ENCODE peak calls at places on chromosomes 16 and 17, in seven cellular contexts. F is AG09319, C is ascending aorta, B is fibroblast of lung, Z is DMS153, H is iPS-NIHi11, S is kidney epithelial cell. X is an unnamed sample.

GRCh38 chr17:28416703-28417311 is 10.8 kb upstream of the SLC46A1 start:
- DNase-seq in F (no peak), C (no peak), B (peak), Z (peak), H (peak), S (no peak), X (peak)

GRCh38 chr16:1290032-1290431 is 19.4 kb upstream of the UBE2I start:
- DNase-seq in F (no peak), C (no peak), B (no peak), Z (no peak), H (no peak), S (no peak), X (no peak)

GRCh38 chr16:1531638-1531910 is 1.9 kb upstream of the TMEM204 start:
- DNase-seq in F (no peak), C (no peak), B (no peak), Z (no peak), H (no peak), S (no peak), X (no peak)

GRCh38 chr16:57627184-57627871 is 1.1 kb upstream of the ADGRG1 start:
- DNase-seq in F (no peak), C (no peak), B (peak), Z (no peak), H (peak), S (peak), X (peak)

GRCh38 chr16:65876200-65876498 is 490.3 kb upstream of the CDH5 start:
- DNase-seq in F (no peak), C (no peak), B (no peak), Z (no peak), H (no peak), S (no peak), X (no peak)

GRCh38 chr17:68248886-68249872 is 1.3 kb downstream of the AMZ2 start:
- DNase-seq in F (no peak), C (no peak), B (no peak), Z (no peak), H (no peak), S (no peak), X (no peak)

GRCh38 chr17:82684207-82684903 is 14.1 kb downstream of the RAB40B start:
- DNase-seq in F (no peak), C (no peak), B (no peak), Z (no peak), H (no peak), S (peak), X (no peak)

GRCh38 chr16:85173981-85174751 is 61.9 kb upstream of the CIBAR2 start:
- DNase-seq in F (no peak), C (no peak), B (peak), Z (peak), H (no peak), S (no peak), X (peak)

GRCh38 chr16:3088450-3088849 is 10.6 kb downstream of the ZSCAN10 start:
- DNase-seq in F (no peak), C (no peak), B (no peak), Z (no peak), H (peak), S (no peak), X (no peak)

GRCh38 chr16:88566158-88566557 is 4.0 kb upstream of the ZC3H18 start:
- DNase-seq in F (peak), C (no peak), B (peak), Z (no peak), H (no peak), S (no peak), X (no peak)

GRCh38 chr17:53949473-53950090 is 126.9 kb downstream of the KIF2B start:
- DNase-seq in F (no peak), C (no peak), B (no peak), Z (no peak), H (no peak), S (no peak), X (no peak)

GRCh38 chr17:37650419-37651003 is 7.3 kb upstream of the DDX52 start:
- DNase-seq in F (peak), C (no peak), B (peak), Z (peak), H (peak), S (no peak), X (peak)

GRCh38 chr17:7803981-7804380 is 30.0 kb upstream of the KDM6B start:
- DNase-seq in F (no peak), C (no peak), B (no peak), Z (peak), H (peak), S (no peak), X (no peak)

GRCh38 chr16:63652091-63652490 is 1469.8 kb downstream of the CDH11 start:
- DNase-seq in F (no peak), C (no peak), B (no peak), Z (peak), H (no peak), S (no peak), X (no peak)

GRCh38 chr16:51553314-51553713 is 402.2 kb upstream of the SALL1 start:
- DNase-seq in F (no peak), C (no peak), B (no peak), Z (no peak), H (no peak), S (no peak), X (no peak)

GRCh38 chr16:84286568-84287220 is 8.0 kb upstream of the WFDC1 start:
- DNase-seq in F (no peak), C (peak), B (peak), Z (no peak), H (no peak), S (no peak), X (no peak)

GRCh38 chr16:26860506-26860905 is 206.2 kb upstream of the C16orf82 start:
- DNase-seq in F (no peak), C (no peak), B (no peak), Z (no peak), H (no peak), S (no peak), X (no peak)

GRCh38 chr17:65984299-65984698 is 207.6 kb downstream of the CEP112 start:
- DNase-seq in F (no peak), C (no peak), B (peak), Z (no peak), H (no peak), S (no peak), X (no peak)

GRCh38 chr17:48100160-48100559 is 1.1 kb downstream of the CBX1 start:
- DNase-seq in F (no peak), C (no peak), B (no peak), Z (no peak), H (no peak), S (no peak), X (peak)

GRCh38 chr16:85072947-85073346 is 39.3 kb downstream of the CIBAR2 start:
- DNase-seq in F (peak), C (no peak), B (peak), Z (no peak), H (no peak), S (no peak), X (no peak)

GRCh38 chr17:4142107-4142900 is 526 bp downstream of the ZZEF1 start:
- DNase-seq in F (no peak), C (no peak), B (peak), Z (no peak), H (no peak), S (no peak), X (no peak)

GRCh38 chr17:40553694-40554534 is 11.4 kb downstream of the CCR7 start:
- DNase-seq in F (peak), C (no peak), B (peak), Z (peak), H (no peak), S (no peak), X (no peak)

GRCh38 chr17:19867654-19868395 is at the start of gene ULK2:
- DNase-seq in F (peak), C (no peak), B (peak), Z (no peak), H (peak), S (no peak), X (peak)

GRCh38 chr16:19690196-19690595 is 27.8 kb downstream of the KNOP1 start:
- DNase-seq in F (no peak), C (no peak), B (no peak), Z (no peak), H (no peak), S (no peak), X (no peak)

GRCh38 chr17:1562178-1562643 is 381 bp downstream of the PITPNA start:
- DNase-seq in F (no peak), C (no peak), B (no peak), Z (no peak), H (peak), S (no peak), X (no peak)

GRCh38 chr17:9331512-9332163 is 244.0 kb downstream of the STX8 start:
- DNase-seq in F (no peak), C (no peak), B (no peak), Z (no peak), H (no peak), S (no peak), X (no peak)